ENCODE peak calls at places on chromosome 2, in six cellular contexts. Y, Q, V, Z, E and S are unnamed samples.

GRCh38 chr2:53911434-53912189 is 51.8 kb upstream of the GPR75 start:
- DNase-seq in Y (no peak), Q (no peak), V (no peak), Z (no peak), E (no peak), S (no peak)

GRCh38 chr2:240423788-240424191 is 11.7 kb upstream of the GPC1 start:
- DNase-seq in Y (no peak), Q (no peak), V (no peak), Z (no peak), E (no peak), S (no peak)

GRCh38 chr2:240392084-240392947 is 43.1 kb upstream of the GPC1 start:
- DNase-seq in Y (no peak), Q (peak; percentile 17), V (no peak), Z (no peak), E (no peak), S (no peak)

GRCh38 chr2:42842418-42842817 is 50.0 kb upstream of the HAAO start:
- DNase-seq in Y (no peak), Q (no peak), V (no peak), Z (no peak), E (peak; percentile 39), S (no peak)

GRCh38 chr2:240464514-240465241 is 29.2 kb downstream of the GPC1 start:
- DNase-seq in Y (no peak), Q (no peak), V (no peak), Z (no peak), E (peak; percentile 3), S (no peak)

GRCh38 chr2:102064679-102065674 is 73.2 kb downstream of the IL1R2 start:
- DNase-seq in Y (no peak), Q (no peak), V (no peak), Z (no peak), E (peak; percentile 66), S (peak; percentile 58)

GRCh38 chr2:96102596-96103387 is 13.6 kb downstream of the ADRA2B start:
- DNase-seq in Y (peak; percentile 4), Q (no peak), V (no peak), Z (no peak), E (no peak), S (no peak)

GRCh38 chr2:188789951-188790350 is 184.2 kb upstream of the COL3A1 start:
- DNase-seq in Y (no peak), Q (no peak), V (no peak), Z (no peak), E (no peak), S (no peak)

GRCh38 chr2:55111570-55112228 is 61.4 kb upstream of the RTN4 start:
- DNase-seq in Y (no peak), Q (peak; percentile 74), V (peak; percentile 26), Z (no peak), E (peak; percentile 80), S (peak; percentile 94)

GRCh38 chr2:43131051-43131889 is 95.1 kb downstream of the ZFP36L2 start:
- DNase-seq in Y (peak; percentile 84), Q (peak; percentile 77), V (peak; percentile 29), Z (no peak), E (peak; percentile 91), S (peak; percentile 62)

GRCh38 chr2:62569907-62570793 is 64.2 kb upstream of the TMEM17 start:
- DNase-seq in Y (no peak), Q (no peak), V (no peak), Z (no peak), E (peak; percentile 79), S (peak; percentile 95)

GRCh38 chr2:44964704-44965343 is 23.3 kb downstream of the SIX3 start:
- DNase-seq in Y (no peak), Q (no peak), V (peak; percentile 32), Z (peak; percentile 57), E (no peak), S (peak; percentile 52)

GRCh38 chr2:61291851-61292575 is 130.0 kb downstream of the C2orf74 start:
- DNase-seq in Y (no peak), Q (no peak), V (no peak), Z (no peak), E (no peak), S (no peak)

GRCh38 chr2:54632733-54633692 is 90.4 kb upstream of the EML6 start:
- DNase-seq in Y (no peak), Q (peak; percentile 43), V (no peak), Z (no peak), E (no peak), S (no peak)

GRCh38 chr2:161315380-161315779 is 7.2 kb downstream of the PSMD14 start:
- DNase-seq in Y (no peak), Q (no peak), V (no peak), Z (no peak), E (no peak), S (no peak)

GRCh38 chr2:113173563-113174368 is at the start of gene PSD4:
- DNase-seq in Y (peak; percentile 91), Q (peak; percentile 44), V (peak; percentile 17), Z (no peak), E (no peak), S (no peak)

GRCh38 chr2:36352024-36352398 is 3.6 kb upstream of the CRIM1 start:
- DNase-seq in Y (peak; percentile 10), Q (no peak), V (no peak), Z (no peak), E (peak; percentile 67), S (peak; percentile 66)

GRCh38 chr2:32484907-32485306 is 128.1 kb downstream of the BIRC6 start:
- DNase-seq in Y (no peak), Q (no peak), V (no peak), Z (no peak), E (peak; percentile 27), S (no peak)

GRCh38 chr2:12674644-12675328 is 42.0 kb upstream of the TRIB2 start:
- DNase-seq in Y (no peak), Q (no peak), V (no peak), Z (no peak), E (no peak), S (no peak)

GRCh38 chr2:173184031-173185004 is 108.7 kb downstream of the MAP3K20 start:
- DNase-seq in Y (no peak), Q (peak; percentile 43), V (no peak), Z (no peak), E (peak; percentile 66), S (no peak)

GRCh38 chr2:100971221-100971620 is 30.9 kb upstream of the RPL31 start:
- DNase-seq in Y (no peak), Q (no peak), V (no peak), Z (no peak), E (no peak), S (no peak)

GRCh38 chr2:219282943-219283581 is 3.9 kb downstream of the DNAJB2 start:
- DNase-seq in Y (no peak), Q (no peak), V (no peak), Z (no peak), E (no peak), S (no peak)

GRCh38 chr2:160389875-160390274 is 103.7 kb downstream of the RBMS1 start:
- DNase-seq in Y (no peak), Q (no peak), V (no peak), Z (no peak), E (no peak), S (no peak)

GRCh38 chr2:68774569-68775271 is 40.1 kb downstream of the ARHGAP25 start:
- DNase-seq in Y (peak; percentile 78), Q (peak; percentile 61), V (peak; percentile 30), Z (no peak), E (no peak), S (no peak)

GRCh38 chr2:9720352-9721093 is 89.7 kb upstream of the YWHAQ start:
- DNase-seq in Y (no peak), Q (no peak), V (no peak), Z (peak; percentile 7), E (no peak), S (peak; percentile 12)

GRCh38 chr2:69624153-69624552 is 19.4 kb downstream of the AAK1 start:
- DNase-seq in Y (no peak), Q (no peak), V (no peak), Z (no peak), E (no peak), S (no peak)